ENCODE peak calls at places on chromosomes 12 and 14, in six cellular contexts. U, D, L, Y, C and F are unnamed samples.

GRCh38 chr14:61552196-61552595 is 143.1 kb upstream of the HIF1A start:
- DNase-seq in U (no peak), D (no peak), L (no peak), Y (no peak), C (peak), F (no peak)

GRCh38 chr12:129185855-129186254 is 332.6 kb downstream of the GLT1D1 start:
- DNase-seq in U (no peak), D (no peak), L (no peak), Y (no peak), C (no peak), F (no peak)

GRCh38 chr12:118512669-118513068 is 136.3 kb downstream of the SUDS3 start:
- DNase-seq in U (no peak), D (peak), L (no peak), Y (no peak), C (no peak), F (no peak)

GRCh38 chr12:47155457-47156166 is 75.9 kb upstream of the AMIGO2 start:
- DNase-seq in U (no peak), D (no peak), L (peak), Y (no peak), C (no peak), F (no peak)

GRCh38 chr12:54038760-54039414 is 6.0 kb downstream of the HOXC5 start:
- DNase-seq in U (peak), D (no peak), L (peak), Y (no peak), C (peak), F (peak)

GRCh38 chr12:74646831-74647230 is 109.2 kb downstream of the ATXN7L3B start:
- DNase-seq in U (no peak), D (no peak), L (no peak), Y (no peak), C (no peak), F (no peak)

GRCh38 chr12:6766651-6767300 is 613 bp downstream of the PTMS start:
- DNase-seq in U (peak), D (peak), L (peak), Y (peak), C (peak), F (peak)

GRCh38 chr12:104215638-104216297 is at the start of gene TXNRD1:
- DNase-seq in U (peak), D (peak), L (peak), Y (peak), C (peak), F (peak)

GRCh38 chr14:103110681-103111296 is 12.5 kb upstream of the TNFAIP2 start:
- DNase-seq in U (no peak), D (no peak), L (no peak), Y (no peak), C (no peak), F (peak)

GRCh38 chr12:103401421-103401820 is 94.3 kb downstream of the C12orf42 start:
- DNase-seq in U (no peak), D (no peak), L (no peak), Y (no peak), C (no peak), F (no peak)

GRCh38 chr14:84312551-84312950 is 1217.4 kb upstream of the FLRT2 start:
- DNase-seq in U (no peak), D (no peak), L (no peak), Y (no peak), C (no peak), F (no peak)

GRCh38 chr14:51681411-51681810 is 29.7 kb downstream of the FRMD6 start:
- DNase-seq in U (no peak), D (no peak), L (no peak), Y (no peak), C (no peak), F (no peak)

GRCh38 chr14:34113051-34113511 is 162.2 kb upstream of the EGLN3 start:
- DNase-seq in U (no peak), D (no peak), L (peak), Y (no peak), C (no peak), F (no peak)

GRCh38 chr12:40181490-40181889 is 43.3 kb upstream of the LRRK2 start:
- DNase-seq in U (no peak), D (no peak), L (no peak), Y (no peak), C (no peak), F (no peak)

GRCh38 chr14:23185046-23185445 is 1.6 kb upstream of the SLC7A8 start:
- DNase-seq in U (no peak), D (no peak), L (peak), Y (no peak), C (no peak), F (no peak)

GRCh38 chr14:38363217-38363616 is 107.3 kb upstream of the CLEC14A start:
- DNase-seq in U (no peak), D (no peak), L (no peak), Y (no peak), C (no peak), F (no peak)

GRCh38 chr14:30456296-30456695 is 102.7 kb upstream of the G2E3 start:
- DNase-seq in U (no peak), D (no peak), L (no peak), Y (no peak), C (no peak), F (no peak)

GRCh38 chr12:93622485-93622884 is 50.0 kb downstream of the SOCS2 start:
- DNase-seq in U (no peak), D (no peak), L (peak), Y (no peak), C (no peak), F (no peak)

GRCh38 chr12:75389706-75390105 is 1.2 kb upstream of the GLIPR1L2 start:
- DNase-seq in U (no peak), D (no peak), L (peak), Y (no peak), C (no peak), F (no peak)

GRCh38 chr14:104595911-104596450 is 8.6 kb downstream of the TMEM179 start:
- DNase-seq in U (no peak), D (no peak), L (no peak), Y (peak), C (no peak), F (no peak)

GRCh38 chr14:83255727-83256090 is 1722.1 kb upstream of the SEL1L start:
- DNase-seq in U (no peak), D (no peak), L (no peak), Y (no peak), C (no peak), F (no peak)

GRCh38 chr12:30631710-30632109 is 64.0 kb downstream of the IPO8 start:
- DNase-seq in U (no peak), D (no peak), L (no peak), Y (peak), C (no peak), F (no peak)

GRCh38 chr12:63918788-63919300 is 74.3 kb downstream of the SRGAP1 start:
- DNase-seq in U (no peak), D (no peak), L (peak), Y (no peak), C (no peak), F (no peak)

GRCh38 chr14:100224229-100224628 is 14.7 kb upstream of the YY1 start:
- DNase-seq in U (no peak), D (no peak), L (no peak), Y (no peak), C (no peak), F (no peak)

GRCh38 chr12:105850103-105850968 is 288.4 kb downstream of the NUAK1 start:
- DNase-seq in U (no peak), D (no peak), L (no peak), Y (no peak), C (no peak), F (no peak)

GRCh38 chr14:76376878-76377523 is 1.1 kb downstream of the ESRRB start:
- DNase-seq in U (no peak), D (no peak), L (no peak), Y (no peak), C (no peak), F (no peak)

GRCh38 chr12:114799574-114800487 is 115.9 kb upstream of the TBX3 start:
- DNase-seq in U (no peak), D (no peak), L (no peak), Y (peak), C (no peak), F (peak)

GRCh38 chr14:72560331-72560730 is 333.6 kb downstream of the DPF3 start:
- DNase-seq in U (no peak), D (no peak), L (no peak), Y (no peak), C (no peak), F (no peak)

GRCh38 chr12:46357438-46358324 is 14.9 kb downstream of the SLC38A2 start:
- DNase-seq in U (no peak), D (no peak), L (peak), Y (no peak), C (no peak), F (no peak)

GRCh38 chr12:63420206-63420644 is 248.1 kb downstream of the DPY19L2 start:
- DNase-seq in U (no peak), D (no peak), L (peak), Y (peak), C (no peak), F (peak)

GRCh38 chr12:102769323-102769916 is 147.6 kb downstream of the PAH start:
- DNase-seq in U (peak), D (peak), L (peak), Y (peak), C (peak), F (peak)

GRCh38 chr14:101740981-101741380 is 20.5 kb upstream of the PPP2R5C start:
- DNase-seq in U (no peak), D (no peak), L (no peak), Y (no peak), C (peak), F (no peak)

GRCh38 chr14:77098470-77099353 is 654 bp downstream of the CIPC start:
- DNase-seq in U (peak), D (peak), L (no peak), Y (peak), C (peak), F (peak)

GRCh38 chr12:119061208-119061796 is 80.0 kb downstream of the SRRM4 start:
- DNase-seq in U (peak), D (no peak), L (peak), Y (peak), C (no peak), F (no peak)

GRCh38 chr14:92385561-92385960 is 62.6 kb downstream of the SLC24A4 start:
- DNase-seq in U (no peak), D (no peak), L (no peak), Y (no peak), C (no peak), F (no peak)
- H3K4me3 ChIP-seq in U (no peak), D (no peak), L (no peak), Y (no peak), C (no peak), F (no peak)

GRCh38 chr12:51323317-51323960 is 535 bp downstream of the BIN2 start:
- DNase-seq in U (no peak), D (no peak), L (no peak), Y (no peak), C (no peak), F (peak)
- H3K4me3 ChIP-seq in U (peak), D (peak), L (no peak), Y (peak), C (no peak), F (peak)

DNA sequence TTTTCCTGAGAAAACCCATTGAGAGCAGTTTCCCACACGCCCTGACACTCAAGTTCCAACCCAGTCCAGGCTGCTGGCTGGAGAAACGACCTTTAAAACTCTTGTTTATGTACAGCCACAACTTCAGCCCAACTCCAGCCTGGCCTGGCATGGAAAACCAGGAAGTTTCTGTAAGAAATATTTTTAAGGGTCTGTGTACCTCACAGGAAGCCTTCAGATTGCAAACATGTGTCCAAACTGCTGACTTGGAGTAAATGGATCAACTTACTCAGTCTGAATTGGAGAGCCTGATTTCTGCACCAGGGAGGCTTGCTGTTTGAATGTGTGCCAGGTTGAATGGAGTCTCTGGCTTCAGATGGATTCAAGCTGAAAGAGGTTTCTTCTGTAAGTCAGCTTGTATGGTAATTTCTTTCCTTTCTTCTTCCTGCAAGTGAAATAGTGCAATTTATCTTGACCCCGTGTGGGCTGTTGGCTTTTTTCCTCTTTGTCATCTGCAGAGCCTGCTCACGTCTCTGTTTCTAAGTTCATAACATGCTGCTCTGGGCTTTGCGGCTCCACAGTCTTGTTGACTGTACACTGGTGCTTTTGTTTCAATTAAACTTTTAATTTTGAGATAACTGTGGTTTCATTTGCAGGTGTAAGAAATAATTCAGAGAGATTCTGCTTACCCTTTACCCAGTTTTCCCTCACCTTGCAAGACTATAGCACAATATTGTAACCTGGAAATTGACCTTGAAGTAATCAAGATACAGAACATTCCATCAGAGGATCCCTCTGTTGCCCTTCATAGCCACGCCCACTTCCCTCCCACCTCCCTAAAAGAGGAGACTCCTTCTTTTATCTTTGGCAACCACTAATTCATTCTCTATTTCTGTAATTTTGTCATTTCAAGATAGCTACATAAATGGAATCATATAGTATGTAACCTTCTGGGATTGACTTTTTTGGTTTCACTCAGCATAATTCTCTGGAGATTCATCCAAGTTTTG is 109.7 kb upstream of the PRMT8 start:
- DNase-seq in U (no peak), D (peak), L (peak), Y (no peak), C (no peak), F (no peak)
- H3K4me3 ChIP-seq in U (no peak), D (no peak), L (no peak), Y (no peak), C (no peak), F (no peak)

DNA sequence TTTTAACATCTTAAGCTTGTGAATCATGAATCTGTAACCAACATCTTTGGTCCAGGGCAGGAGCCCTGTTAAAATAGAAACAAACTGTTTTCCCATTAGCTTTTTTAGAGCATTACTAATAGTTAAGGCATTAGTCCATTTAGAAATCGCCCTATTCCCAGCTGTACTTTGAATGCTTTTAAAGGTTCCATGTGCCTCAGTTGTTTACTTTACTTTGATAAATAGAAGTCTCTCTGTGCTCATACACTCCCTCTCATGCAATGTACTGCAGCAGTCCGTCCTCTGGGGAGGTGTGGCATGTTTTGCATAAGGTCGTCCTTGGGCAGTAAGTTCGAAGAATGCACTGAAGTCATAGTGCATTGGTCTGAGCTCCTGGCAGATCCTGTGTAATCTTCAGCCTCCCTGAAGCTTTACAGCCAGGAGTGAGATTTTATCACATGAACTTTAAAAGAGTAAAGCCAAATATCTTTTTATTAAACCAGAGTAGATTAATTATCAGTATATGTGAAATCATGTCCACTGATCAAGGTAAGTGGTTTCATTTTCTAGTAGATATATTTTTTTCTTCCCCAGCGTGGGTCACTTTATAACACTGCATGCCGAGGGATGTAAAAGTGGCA is 134.7 kb downstream of the FGD4 start:
- DNase-seq in U (peak), D (peak), L (peak), Y (peak), C (peak), F (peak)
- H3K4me3 ChIP-seq in U (peak), D (peak), L (peak), Y (peak), C (no peak), F (peak)

DNA sequence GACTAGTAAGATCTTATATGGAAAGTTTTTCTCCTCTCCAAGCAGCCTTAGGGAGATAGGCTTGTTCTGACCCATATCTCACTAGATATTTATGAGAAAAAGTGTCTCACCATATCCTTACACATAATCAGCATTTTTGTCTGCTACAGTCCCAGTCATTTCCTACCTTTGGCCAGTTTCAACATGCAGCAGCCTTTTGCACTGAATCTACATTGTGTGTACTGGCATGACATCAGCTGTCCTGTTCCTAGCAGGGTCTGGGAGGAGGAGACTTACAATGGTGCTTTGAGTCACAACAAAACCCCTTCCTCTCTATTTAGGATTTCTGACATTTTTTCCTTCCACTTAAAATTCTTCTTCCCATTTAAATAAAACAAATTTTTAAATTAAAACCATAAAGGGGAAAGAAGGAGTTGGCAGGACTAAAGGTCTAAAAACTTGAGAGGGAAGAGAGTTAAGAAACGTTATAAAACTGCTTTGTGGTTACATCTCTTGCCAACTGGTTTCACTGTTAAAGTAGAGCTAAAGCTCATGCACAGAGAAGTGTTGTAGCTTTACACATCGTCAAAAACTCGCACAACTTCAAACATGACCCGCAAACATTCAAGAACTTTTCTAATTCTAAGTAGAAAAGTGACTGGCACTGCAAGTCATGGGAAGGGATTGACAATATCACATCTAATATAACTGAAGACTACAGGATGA is 53.3 kb upstream of the CERS5 start:
- DNase-seq in U (no peak), D (no peak), L (peak), Y (no peak), C (no peak), F (no peak)
- H3K4me3 ChIP-seq in U (peak), D (peak), L (peak), Y (peak), C (no peak), F (peak)

GRCh38 chr14:95664046-95664445 is 22.2 kb upstream of the TCL1B start:
- DNase-seq in U (no peak), D (no peak), L (no peak), Y (no peak), C (peak), F (no peak)

GRCh38 chr14:95660550-95661515 is 25.4 kb upstream of the TCL1B start:
- DNase-seq in U (no peak), D (no peak), L (peak), Y (no peak), C (peak), F (no peak)

GRCh38 chr14:95664546-95664945 is 21.7 kb upstream of the TCL1B start:
- DNase-seq in U (no peak), D (no peak), L (no peak), Y (no peak), C (peak), F (peak)

GRCh38 chr14:95662376-95663186 is 23.6 kb upstream of the TCL1B start:
- DNase-seq in U (no peak), D (no peak), L (peak), Y (no peak), C (no peak), F (no peak)

GRCh38 chr14:95663226-95663797 is 22.9 kb upstream of the TCL1B start:
- DNase-seq in U (no peak), D (no peak), L (no peak), Y (no peak), C (peak), F (no peak)
- H3K4me3 ChIP-seq in U (no peak), D (no peak), L (no peak), Y (no peak), C (no peak), F (no peak)

GRCh38 chr12:108826807-108827721 is 30.3 kb downstream of the SSH1 start:
- DNase-seq in U (no peak), D (no peak), L (peak), Y (peak), C (no peak), F (no peak)

GRCh38 chr12:108823804-108824203 is 33.6 kb downstream of the SSH1 start:
- DNase-seq in U (no peak), D (no peak), L (no peak), Y (no peak), C (no peak), F (peak)

GRCh38 chr12:108827941-108828340 is 29.4 kb downstream of the SSH1 start:
- DNase-seq in U (no peak), D (no peak), L (no peak), Y (no peak), C (no peak), F (no peak)

GRCh38 chr12:108825205-108825950 is 32.0 kb downstream of the SSH1 start:
- DNase-seq in U (no peak), D (no peak), L (peak), Y (no peak), C (no peak), F (no peak)

GRCh38 chr12:108826115-108826806 is 31.1 kb downstream of the SSH1 start:
- DNase-seq in U (peak), D (peak), L (peak), Y (peak), C (no peak), F (peak)
- H3K4me3 ChIP-seq in U (peak), D (peak), L (peak), Y (peak), C (no peak), F (no peak)